ENCODE peak calls at places on chromosomes 4 and X, in ten cellular contexts. Y, A, W, C, F, L, S, R, V and Q are unnamed samples. For H3K9me3, the result is how much of the 10 kb centered on the place peaks cover.

GRCh38 chr4:69044247-69044646 is 52.0 kb upstream of the UGT2B7 start:
- DNase-seq in C (no peak), V (no peak), F (no peak), A (no peak), S (no peak), R (no peak), L (no peak), Y (peak), W (no peak), Q (no peak)

GRCh38 chrX:39855748-39856129 is 242.0 kb downstream of the BCOR start:
- DNase-seq in L (no peak), R (no peak), S (no peak), V (peak), F (peak), C (peak), A (peak), Y (peak), W (peak), Q (no peak)

GRCh38 chr4:113620032-113620431 is 141.5 kb downstream of the CAMK2D start:
- DNase-seq in L (no peak), Y (no peak), F (no peak), C (no peak), S (no peak), R (no peak), A (no peak), V (no peak), W (no peak), Q (no peak)

GRCh38 chrX:73830489-73831414 is 267.8 kb downstream of the CHIC1 start:
- DNase-seq in C (no peak), F (no peak), S (no peak), R (no peak), Y (no peak), L (no peak), A (no peak), V (no peak), W (no peak), Q (no peak)

GRCh38 chrX:148979786-148980185 is 479.4 kb downstream of the AFF2 start:
- DNase-seq in W (no peak), F (no peak), L (no peak), V (no peak), A (no peak), Y (no peak), S (no peak), C (no peak), R (no peak), Q (no peak)

GRCh38 chr4:37082912-37083311 is 161.6 kb upstream of the NWD2 start:
- DNase-seq in R (no peak), S (no peak), V (no peak), A (no peak), C (no peak), L (no peak), F (no peak), Y (no peak), W (no peak), Q (no peak)

GRCh38 chr4:169803417-169803816 is 45.7 kb upstream of the HPF1 start:
- DNase-seq in V (no peak), A (no peak), Y (no peak), W (no peak), S (no peak), C (no peak), R (no peak), L (no peak), F (no peak), Q (no peak)

GRCh38 chr4:74934016-74934821 is 1.3 kb downstream of the PARM1 start:
- DNase-seq in Y (peak), R (no peak), C (peak), F (no peak), V (no peak), L (peak), A (no peak), W (no peak), S (peak), Q (peak)

GRCh38 chr4:148071009-148071408 is 339.1 kb downstream of the ARHGAP10 start:
- DNase-seq in V (no peak), L (no peak), Y (no peak), S (no peak), R (no peak), C (no peak), A (no peak), W (no peak), F (no peak), Q (no peak)

GRCh38 chrX:1528884-1529203 is 8.1 kb downstream of the P2RY8 start:
- DNase-seq in C (no peak), W (no peak), Y (no peak), F (no peak), R (peak), L (no peak), V (no peak), A (no peak), S (no peak), Q (no peak)

GRCh38 chrX:9433596-9433995 is 31.3 kb upstream of the TBL1X start:
- DNase-seq in S (no peak), C (no peak), V (no peak), A (no peak), F (no peak), L (no peak), R (no peak), Y (no peak), W (no peak), Q (no peak)

GRCh38 chrX:66017659-66018170 is 22.2 kb downstream of the VSIG4 start:
- DNase-seq in V (no peak), R (no peak), C (no peak), Y (no peak), W (no peak), L (no peak), S (no peak), A (no peak), F (no peak), Q (no peak)
- H3K9me3 ChIP-seq in V (under half), R (under half), C (under half), Y (under half), W (under half), L (under half), S (under half), A (under half), F (under half), Q (under half)

GRCh38 chr4:4974727-4975126 is 44.5 kb downstream of the CYTL1 start:
- DNase-seq in L (no peak), A (no peak), W (no peak), S (no peak), C (no peak), Y (no peak), F (no peak), R (no peak), V (no peak), Q (no peak)
- H3K9me3 ChIP-seq in L (under half), A (under half), W (under half), S (under half), C (under half), Y (under half), F (under half), R (under half), V (under half), Q (under half)

DNA sequence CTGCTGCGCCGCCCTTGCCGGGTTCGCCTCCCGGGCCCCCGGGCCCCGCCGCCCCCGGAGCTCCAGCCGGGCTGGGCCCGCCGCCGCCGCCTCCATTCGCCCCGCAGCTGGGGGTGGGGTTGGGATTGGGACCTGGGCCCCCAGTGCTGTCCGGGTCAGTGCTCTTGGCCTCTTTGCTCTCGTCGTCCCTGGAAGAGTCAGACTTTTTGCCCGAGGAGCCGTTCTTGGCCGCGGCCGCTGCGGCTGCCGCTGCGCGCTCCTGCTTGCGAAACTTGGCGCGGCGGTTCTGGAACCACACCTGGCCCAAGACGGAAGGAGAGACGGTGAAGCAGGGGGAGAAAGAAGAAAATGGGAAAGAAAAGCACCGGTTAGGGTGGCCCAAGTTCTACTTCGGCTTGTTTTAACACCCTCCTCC is 2.5 kb downstream of the PHOX2B start:
- DNase-seq in R (no peak), Y (no peak), A (no peak), S (no peak), L (no peak), W (no peak), V (no peak), F (no peak), C (peak), Q (no peak)
- H3K9me3 ChIP-seq in R (under half), Y (under half), A (under half), S (under half), L (under half), W (under half), V (under half), F (under half), C (under half), Q (under half)

GRCh38 chr4:177124436-177124835 is 185.2 kb upstream of the NEIL3 start:
- DNase-seq in S (no peak), V (no peak), F (no peak), W (no peak), Y (no peak), A (no peak), R (no peak), L (no peak), C (no peak), Q (no peak)

GRCh38 chr4:177128306-177128705 is 181.4 kb upstream of the NEIL3 start:
- DNase-seq in W (no peak), R (no peak), Y (no peak), V (no peak), L (no peak), F (no peak), S (no peak), A (no peak), C (no peak), Q (no peak)

GRCh38 chr4:177123811-177124210 is 185.9 kb upstream of the NEIL3 start:
- DNase-seq in W (no peak), L (no peak), R (no peak), Y (no peak), S (no peak), C (no peak), A (no peak), F (no peak), V (no peak), Q (no peak)

GRCh38 chr4:177125656-177126055 is 184.0 kb upstream of the NEIL3 start:
- DNase-seq in S (no peak), Y (no peak), F (no peak), V (no peak), L (no peak), W (no peak), R (no peak), A (no peak), C (no peak), Q (no peak)

DNA sequence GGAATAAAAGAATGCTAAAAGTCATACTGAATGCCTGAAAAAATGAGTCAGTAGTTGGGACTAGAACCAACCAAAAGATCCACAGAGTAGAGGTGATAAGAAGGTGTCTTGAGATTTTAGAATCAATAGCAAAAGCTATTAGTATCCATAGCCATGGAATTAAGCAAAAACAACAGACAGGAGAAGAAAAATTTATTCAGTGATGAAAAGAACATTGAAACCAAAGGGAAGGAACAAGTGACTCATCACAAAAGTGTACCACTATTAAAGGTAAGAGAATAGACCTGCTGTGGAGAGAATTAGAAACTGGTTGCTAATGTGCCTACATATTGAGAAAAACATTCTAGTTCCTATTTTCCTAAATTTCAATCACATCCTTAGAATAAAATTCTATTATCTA is 182.0 kb upstream of the NEIL3 start:
- DNase-seq in L (no peak), V (no peak), Y (no peak), A (no peak), R (no peak), S (no peak), W (no peak), C (no peak), F (no peak), Q (no peak)
- H3K9me3 ChIP-seq in L (under half), V (under half), Y (under half), A (under half), R (under half), S (under half), W (under half), C (under half), F (under half), Q (under half)

GRCh38 chrX:103791233-103791632 is 14.6 kb downstream of the PLP1 start:
- DNase-seq in C (peak), W (no peak), L (no peak), V (no peak), R (no peak), F (no peak), A (no peak), Y (no peak), S (no peak), Q (no peak)
- H3K9me3 ChIP-seq in C (under half), W (under half), L (under half), V (under half), R (under half), F (under half), A (under half), Y (under half), S (under half), Q (under half)